ENCODE peak calls at places on chromosomes 2 and 18, in four cellular contexts. N is endodermal cell; H is mucosa of gallbladder; G is activated T-helper 1 cell treated with anti-CD3 and anti-CD28 coated beads, Interleukin-12 subunit alpha, Interleukin-12 subunit beta, Interleukin-2, Interleukin-4 antibody, amounts not matched to agents 30 ng/mL and 10 ng/mL and 1 ng/mL, durations not matched to agents 14 hours and 24 hours and 36 hours. C is an unnamed sample.

GRCh38 chr18:74499633-74500032 is 3.5 kb downstream of the CNDP2 start:
- DNase-seq in N (peak), H (peak), G (peak), C (no peak)

GRCh38 chr2:199987586-199987985 is 32.2 kb downstream of the MAIP1 start:
- DNase-seq in N (no peak), H (no peak), G (no peak), C (no peak)

GRCh38 chr18:26621161-26622026 is 73.0 kb upstream of the KCTD1 start:
- DNase-seq in N (peak), H (peak), G (no peak), C (peak)

GRCh38 chr2:42359894-42360483 is 1.0 kb downstream of the COX7A2L start:
- DNase-seq in N (no peak), H (no peak), G (no peak), C (no peak)

GRCh38 chr2:142824756-142825155 is 52.7 kb upstream of the KYNU start:
- DNase-seq in N (no peak), H (no peak), G (no peak), C (no peak)

GRCh38 chr2:38943784-38944183 is 54.1 kb downstream of the ARHGEF33 start:
- DNase-seq in N (no peak), H (no peak), G (no peak), C (no peak)

GRCh38 chr2:165794520-165794882 is 454 bp upstream of the GALNT3 start:
- DNase-seq in N (peak), H (peak), G (peak), C (peak)

GRCh38 chr2:136437461-136437860 is 319.5 kb upstream of the CXCR4 start:
- DNase-seq in N (no peak), H (no peak), G (no peak), C (no peak)

GRCh38 chr2:134985061-134985460 is 62.2 kb downstream of the MAP3K19 start:
- DNase-seq in N (no peak), H (no peak), G (no peak), C (no peak)

GRCh38 chr2:172456002-172456401 is 28.6 kb downstream of the ITGA6 start:
- DNase-seq in N (peak), H (no peak), G (no peak), C (no peak)

GRCh38 chr2:26735096-26735495 is 29.0 kb upstream of the SLC35F6 start:
- DNase-seq in N (no peak), H (no peak), G (no peak), C (no peak)

GRCh38 chr2:15756011-15756550 is 164.4 kb downstream of the DDX1 start:
- DNase-seq in N (peak), H (no peak), G (no peak), C (no peak)

GRCh38 chr2:143473206-143473605 is 344.0 kb downstream of the ARHGAP15 start:
- DNase-seq in N (no peak), H (no peak), G (no peak), C (no peak)

GRCh38 chr2:217124050-217124449 is 264.2 kb upstream of the TNP1 start:
- DNase-seq in N (no peak), H (no peak), G (no peak), C (no peak)

GRCh38 chr2:128541448-128541847 is 222.8 kb upstream of the HS6ST1 start:
- DNase-seq in N (no peak), H (no peak), G (no peak), C (no peak)

GRCh38 chr2:10232096-10232815 is 70.4 kb upstream of the HPCAL1 start:
- DNase-seq in N (peak), H (no peak), G (no peak), C (no peak)

GRCh38 chr18:46273861-46274260 is 169.7 kb downstream of the HAUS1 start:
- DNase-seq in N (no peak), H (no peak), G (no peak), C (no peak)

GRCh38 chr2:96245609-96246390 is 20.0 kb downstream of the TMEM127 start:
- DNase-seq in N (no peak), H (no peak), G (no peak), C (no peak)

GRCh38 chr2:62383843-62384242 is 122.2 kb downstream of the TMEM17 start:
- DNase-seq in N (no peak), H (no peak), G (no peak), C (no peak)

GRCh38 chr18:78860117-78860516 is 119.5 kb upstream of the SALL3 start:
- DNase-seq in N (no peak), H (no peak), G (no peak), C (no peak)

GRCh38 chr2:55862269-55862668 is 61.3 kb downstream of the EFEMP1 start:
- DNase-seq in N (no peak), H (no peak), G (no peak), C (no peak)

GRCh38 chr2:133304344-133304743 is 263.9 kb downstream of the NCKAP5 start:
- DNase-seq in N (no peak), H (no peak), G (no peak), C (no peak)

GRCh38 chr2:43363086-43363485 is 136.7 kb upstream of the ZFP36L2 start:
- DNase-seq in N (no peak), H (no peak), G (no peak), C (no peak)

GRCh38 chr2:108586116-108586515 is 51.8 kb downstream of the LIMS1 start:
- DNase-seq in N (no peak), H (no peak), G (no peak), C (no peak)

GRCh38 chr2:142603761-142604160 is 273.7 kb upstream of the KYNU start:
- DNase-seq in N (no peak), H (no peak), G (no peak), C (no peak)

GRCh38 chr2:26580751-26581150 is 60.4 kb downstream of the CIB4 start:
- DNase-seq in N (peak), H (no peak), G (no peak), C (no peak)